ENCODE peak calls at places on chromosome 4, in nine cellular contexts. P, V, X, F, Y, O, M, Z and J are unnamed samples.

GRCh38 chr4:139419388-139419914 is 34.5 kb upstream of the RAB33B start:
- DNase-seq in O (no peak), Y (no peak), F (no peak), M (no peak), Z (peak; percentile 22), X (no peak), V (no peak), P (no peak), J (no peak)

GRCh38 chr4:186844059-186844681 is 120.5 kb upstream of the FAT1 start:
- DNase-seq in O (no peak), Z (no peak), P (no peak), F (no peak), M (no peak), X (no peak), Y (no peak), V (peak; percentile 11), J (no peak)

GRCh38 chr4:27702710-27703431 is 842.2 kb downstream of the STIM2 start:
- DNase-seq in F (no peak), M (no peak), P (peak; percentile 16), O (no peak), X (no peak), V (peak; percentile 5), Z (no peak), Y (peak; percentile 69), J (no peak)

GRCh38 chr4:66649236-66649635 is 896.1 kb downstream of the CENPC start:
- DNase-seq in Y (no peak), Z (no peak), M (no peak), V (no peak), O (no peak), F (no peak), X (no peak), P (no peak), J (no peak)

GRCh38 chr4:114304567-114304966 is 294.0 kb upstream of the UGT8 start:
- DNase-seq in M (no peak), X (no peak), Z (no peak), V (no peak), Y (no peak), O (no peak), F (no peak), P (no peak), J (no peak)

GRCh38 chr4:108943371-108943770 is 180.5 kb upstream of the ETNPPL start:
- DNase-seq in F (no peak), O (no peak), Y (no peak), Z (no peak), P (no peak), M (no peak), V (no peak), X (no peak), J (no peak)

GRCh38 chr4:176499518-176499917 is 179.8 kb downstream of the SPCS3 start:
- DNase-seq in M (peak; percentile 59), O (no peak), Z (no peak), V (no peak), X (no peak), Y (no peak), F (no peak), P (no peak), J (no peak)

GRCh38 chr4:36322921-36323354 is 41.5 kb downstream of the DTHD1 start:
- DNase-seq in F (no peak), V (no peak), O (no peak), X (no peak), Z (no peak), M (no peak), P (no peak), Y (no peak), J (no peak)

GRCh38 chr4:103372002-103372558 is 173.9 kb upstream of the CENPE start:
- DNase-seq in X (no peak), V (no peak), O (no peak), Z (no peak), M (no peak), P (no peak), F (no peak), Y (no peak), J (no peak)

GRCh38 chr4:185880571-185880970 is 68.6 kb upstream of the SORBS2 start:
- DNase-seq in P (no peak), O (peak; percentile 24), Y (no peak), Z (no peak), V (no peak), F (no peak), X (no peak), M (no peak), J (no peak)

GRCh38 chr4:140367738-140368137 is 5.7 kb upstream of the SCOC start:
- DNase-seq in Y (no peak), O (no peak), M (no peak), F (no peak), V (no peak), P (peak; percentile 19), Z (no peak), X (no peak), J (no peak)

GRCh38 chr4:55398461-55398860 is 2.7 kb downstream of the TMEM165 start:
- DNase-seq in Z (no peak), Y (no peak), P (no peak), X (no peak), M (no peak), V (no peak), F (no peak), O (no peak), J (no peak)

GRCh38 chr4:58136611-58137010 is 1026.4 kb upstream of the IGFBP7 start:
- DNase-seq in Z (no peak), X (no peak), F (no peak), O (no peak), P (no peak), Y (no peak), M (no peak), V (no peak), J (no peak)

GRCh38 chr4:2925496-2925895 is 37.7 kb downstream of the NOP14 start:
- DNase-seq in P (no peak), Y (no peak), Z (no peak), O (no peak), V (no peak), M (no peak), X (no peak), F (no peak), J (no peak)

GRCh38 chr4:25787891-25788331 is 74.9 kb downstream of the SEL1L3 start:
- DNase-seq in Y (no peak), F (no peak), V (no peak), P (peak; percentile 81), Z (no peak), X (no peak), O (no peak), M (no peak), J (no peak)

GRCh38 chr4:16225681-16225995 is 633 bp downstream of the TAPT1 start:
- DNase-seq in Z (no peak), Y (no peak), M (no peak), X (no peak), P (no peak), V (no peak), F (no peak), O (no peak), J (no peak)

GRCh38 chr4:112704991-112705845 is 68.3 kb downstream of the LARP7 start:
- DNase-seq in M (peak; percentile 35), V (peak; percentile 42), P (peak; percentile 3), Y (peak; percentile 61), O (peak; percentile 24), X (peak; percentile 18), F (no peak), Z (no peak), J (no peak)

GRCh38 chr4:108980455-108981239 is 217.8 kb upstream of the ETNPPL start:
- DNase-seq in P (no peak), M (no peak), V (no peak), F (no peak), O (no peak), Z (no peak), Y (no peak), X (no peak), J (no peak)

GRCh38 chr4:160129439-160129838 is 1026.6 kb downstream of the RAPGEF2 start:
- DNase-seq in M (no peak), V (no peak), F (no peak), Y (no peak), Z (no peak), P (no peak), X (no peak), O (no peak), J (no peak)

GRCh38 chr4:187124311-187124710 is 400.7 kb upstream of the FAT1 start:
- DNase-seq in Z (no peak), M (no peak), Y (no peak), V (no peak), F (no peak), O (peak; percentile 34), P (no peak), X (no peak), J (no peak)

GRCh38 chr4:143489116-143489515 is 24.4 kb upstream of the SMARCA5 start:
- DNase-seq in F (no peak), Y (no peak), X (no peak), O (no peak), V (no peak), M (peak; percentile 26), Z (no peak), P (no peak), J (no peak)

GRCh38 chr4:14018191-14018853 is 390.8 kb upstream of the BOD1L1 start:
- DNase-seq in Y (no peak), M (no peak), Z (no peak), X (no peak), O (no peak), P (no peak), V (no peak), F (no peak), J (no peak)

GRCh38 chr4:185566972-185567749 is 31.9 kb upstream of the PDLIM3 start:
- DNase-seq in X (no peak), Z (no peak), P (no peak), M (peak; percentile 79), O (no peak), F (no peak), V (peak; percentile 97), Y (no peak), J (no peak)

GRCh38 chr4:31467781-31468180 is 747.6 kb downstream of the PCDH7 start:
- DNase-seq in O (no peak), X (no peak), Z (no peak), M (no peak), V (no peak), F (no peak), P (no peak), Y (no peak), J (no peak)

GRCh38 chr4:177699365-177700213 is 257.4 kb upstream of the AGA start:
- DNase-seq in Y (no peak), O (no peak), F (no peak), Z (no peak), V (no peak), X (no peak), P (no peak), M (peak; percentile 53), J (no peak)

GRCh38 chr4:108328033-108328732 is 159.5 kb upstream of the LEF1 start:
- DNase-seq in Y (no peak), O (no peak), F (no peak), Z (no peak), M (no peak), P (no peak), V (no peak), X (no peak), J (no peak)

GRCh38 chr4:6840062-6840976 is 57.8 kb downstream of the KIAA0232 start:
- DNase-seq in Y (no peak), P (no peak), X (no peak), M (peak; percentile 50), V (peak; percentile 30), Z (no peak), O (no peak), F (no peak), J (no peak)

GRCh38 chr4:113186960-113187757 is 137.7 kb downstream of the ANK2 start:
- DNase-seq in P (no peak), Z (no peak), M (no peak), O (no peak), V (no peak), Y (no peak), X (no peak), F (no peak), J (no peak)

GRCh38 chr4:78057600-78058560 is 757 bp downstream of the FRAS1 start:
- DNase-seq in F (no peak), M (no peak), O (peak; percentile 59), Y (peak; percentile 62), Z (no peak), V (no peak), X (peak; percentile 34), P (peak; percentile 39), J (no peak)

GRCh38 chr4:91064157-91064853 is 937.1 kb downstream of the CCSER1 start:
- DNase-seq in O (peak; percentile 83), Y (peak; percentile 27), F (no peak), Z (no peak), X (no peak), V (peak; percentile 98), P (peak; percentile 8), M (no peak), J (no peak)

GRCh38 chr4:4386736-4387392 is at the start of gene NSG1:
- DNase-seq in P (peak; percentile 13), F (peak; percentile 29), Z (no peak), V (peak; percentile 35), O (peak; percentile 69), M (no peak), X (peak; percentile 55), Y (peak; percentile 42), J (no peak)